ENCODE peak calls at places on chromosomes 16 and 17, in four cellular contexts. One of them, this sample, is unnamed.
A peak's percentile ranks its signal among the peaks of the same experiment; 100 is the strongest.

GRCh38 chr17:69764137-69764536 is 310.9 kb upstream of the KCNJ16 start:
- DNase-seq in H1: no peak
- DNase-seq in heart left ventricle: no peak
- DNase-seq in A549: no peak
- DNase-seq in this sample: no peak

GRCh38 chr17:19660219-19660870 is 11.8 kb downstream of the ALDH3A2 start:
- DNase-seq in heart left ventricle: no peak
- DNase-seq in A549: no peak
- DNase-seq in H1: no peak
- DNase-seq in this sample: no peak

GRCh38 chr17:67290994-67291362 is 46.0 kb upstream of the HELZ start:
- DNase-seq in A549: no peak
- DNase-seq in heart left ventricle: no peak
- DNase-seq in H1: no peak
- DNase-seq in this sample: no peak

GRCh38 chr17:31743767-31744166 is 115.3 kb downstream of the COPRS start:
- DNase-seq in A549: no peak
- DNase-seq in H1: no peak
- DNase-seq in heart left ventricle: no peak
- DNase-seq in this sample: no peak

GRCh38 chr16:28531777-28532744 is 6.7 kb downstream of the NUPR1 start:
- DNase-seq in A549: peak; percentile 66
- DNase-seq in heart left ventricle: peak; percentile 85
- DNase-seq in H1: no peak
- DNase-seq in this sample: peak; percentile 35

GRCh38 chr17:74723891-74724290 is 11.2 kb upstream of the CD300LF start:
- DNase-seq in A549: no peak
- DNase-seq in heart left ventricle: no peak
- DNase-seq in H1: no peak
- DNase-seq in this sample: no peak

GRCh38 chr17:35127751-35128514 is 6.5 kb downstream of the FNDC8 start:
- DNase-seq in H1: no peak
- DNase-seq in A549: no peak
- DNase-seq in heart left ventricle: no peak
- DNase-seq in this sample: no peak

GRCh38 chr16:68902376-68903345 is 59.3 kb downstream of the TANGO6 start:
- DNase-seq in heart left ventricle: no peak
- DNase-seq in A549: peak; percentile 68
- DNase-seq in H1: no peak
- DNase-seq in this sample: peak; percentile 55

GRCh38 chr16:30561212-30561816 is 3.1 kb upstream of the ZNF764 start:
- DNase-seq in H1: no peak
- DNase-seq in A549: no peak
- DNase-seq in heart left ventricle: peak; percentile 81
- DNase-seq in this sample: no peak

GRCh38 chr16:70598937-70599503 is 47.3 kb upstream of the IL34 start:
- DNase-seq in heart left ventricle: peak; percentile 21
- DNase-seq in A549: no peak
- DNase-seq in H1: no peak
- DNase-seq in this sample: no peak

GRCh38 chr17:50344712-50345380 is 1.1 kb upstream of the XYLT2 start:
- DNase-seq in H1: no peak
- DNase-seq in heart left ventricle: no peak
- DNase-seq in A549: no peak
- DNase-seq in this sample: no peak

GRCh38 chr17:68566145-68566738 is 34.9 kb downstream of the FAM20A start:
- DNase-seq in heart left ventricle: no peak
- DNase-seq in A549: no peak
- DNase-seq in H1: no peak
- DNase-seq in this sample: no peak

GRCh38 chr17:57645950-57646686 is 99.0 kb downstream of the CCDC182 start:
- DNase-seq in H1: no peak
- DNase-seq in heart left ventricle: no peak
- DNase-seq in A549: no peak
- DNase-seq in this sample: no peak

GRCh38 chr17:50196826-50197225 is 4.6 kb downstream of the COL1A1 start:
- DNase-seq in H1: no peak
- DNase-seq in heart left ventricle: no peak
- DNase-seq in A549: no peak
- DNase-seq in this sample: no peak

GRCh38 chr16:29009050-29009837 is 24.4 kb downstream of the LAT start:
- DNase-seq in A549: no peak
- DNase-seq in H1: no peak
- DNase-seq in heart left ventricle: no peak
- DNase-seq in this sample: no peak

GRCh38 chr17:8408371-8408770 is 10.7 kb upstream of the RNF222 start:
- DNase-seq in heart left ventricle: no peak
- DNase-seq in A549: peak; percentile 44
- DNase-seq in H1: no peak
- DNase-seq in this sample: no peak

GRCh38 chr17:52982331-52982730 is 823.8 kb upstream of the CA10 start:
- DNase-seq in H1: no peak
- DNase-seq in heart left ventricle: no peak
- DNase-seq in A549: no peak
- DNase-seq in this sample: no peak

GRCh38 chr16:84109598-84110325 is 7.0 kb downstream of the MBTPS1 start:
- DNase-seq in A549: no peak
- DNase-seq in heart left ventricle: no peak
- DNase-seq in H1: no peak
- DNase-seq in this sample: no peak

DNA sequence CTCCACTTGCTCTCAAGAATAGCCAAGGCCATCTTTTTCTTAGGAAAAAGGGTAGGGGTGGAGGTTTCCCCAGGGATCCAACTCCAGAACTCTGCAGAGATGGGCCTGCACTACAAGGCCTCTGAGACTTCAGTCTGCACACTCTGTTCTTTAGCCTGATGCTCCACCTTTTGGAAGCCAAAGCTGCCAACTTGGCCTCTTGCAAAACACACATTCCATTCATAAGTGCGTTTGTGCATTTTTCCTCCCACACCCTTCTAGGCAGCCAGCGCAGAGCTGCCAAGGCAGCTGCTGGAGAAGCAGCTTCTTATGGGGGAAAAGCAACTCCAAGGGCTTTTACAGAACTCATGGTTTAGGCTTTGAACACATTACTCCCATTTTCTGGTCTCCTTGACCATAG is 45.3 kb downstream of the REXO5 start:
- DNase-seq in H1: no peak
- DNase-seq in A549: peak; percentile 82
- DNase-seq in heart left ventricle: peak; percentile 78
- DNase-seq in this sample: no peak
- H3K4me1 ChIP-seq in H1: peaks cover 2% of the 10 kb centered on the region
- H3K4me1 ChIP-seq in A549: peaks cover 51% of the 10 kb centered on the region
- H3K4me1 ChIP-seq in heart left ventricle: peaks cover 29% of the 10 kb centered on the region
- H3K4me1 ChIP-seq in this sample: no peaks in the 10 kb centered on the region

GRCh38 chr17:29155235-29155965 is 24.8 kb downstream of the MYO18A start:
- DNase-seq in A549: peak; percentile 85
- DNase-seq in heart left ventricle: no peak
- DNase-seq in H1: no peak
- DNase-seq in this sample: no peak
- H3K4me1 ChIP-seq in A549: peaks cover 95% of the 10 kb centered on the region
- H3K4me1 ChIP-seq in heart left ventricle: peaks cover 42% of the 10 kb centered on the region
- H3K4me1 ChIP-seq in H1: peaks cover 6% of the 10 kb centered on the region
- H3K4me1 ChIP-seq in this sample: peaks cover 24% of the 10 kb centered on the region

GRCh38 chr16:53213542-53213941 is 158.8 kb downstream of the CHD9 start:
- DNase-seq in A549: no peak
- DNase-seq in H1: no peak
- DNase-seq in heart left ventricle: no peak
- DNase-seq in this sample: no peak

GRCh38 chr16:53212899-53213235 is 158.1 kb downstream of the CHD9 start:
- DNase-seq in A549: no peak
- DNase-seq in H1: no peak
- DNase-seq in heart left ventricle: no peak
- DNase-seq in this sample: no peak

GRCh38 chr16:53211253-53211652 is 156.5 kb downstream of the CHD9 start:
- DNase-seq in A549: no peak
- DNase-seq in heart left ventricle: no peak
- DNase-seq in H1: no peak
- DNase-seq in this sample: no peak

GRCh38 chr16:53209489-53209888 is 154.7 kb downstream of the CHD9 start:
- DNase-seq in heart left ventricle: no peak
- DNase-seq in H1: no peak
- DNase-seq in A549: no peak
- DNase-seq in this sample: no peak

GRCh38 chr16:53207810-53208752 is 153.3 kb downstream of the CHD9 start:
- DNase-seq in H1: peak; percentile 31
- DNase-seq in heart left ventricle: no peak
- DNase-seq in A549: peak; percentile 92
- DNase-seq in this sample: peak; percentile 80
- H3K4me1 ChIP-seq in H1: no peaks in the 10 kb centered on the region
- H3K4me1 ChIP-seq in heart left ventricle: peaks cover 12% of the 10 kb centered on the region
- H3K4me1 ChIP-seq in A549: peaks cover 36% of the 10 kb centered on the region
- H3K4me1 ChIP-seq in this sample: peaks cover 9% of the 10 kb centered on the region

DNA sequence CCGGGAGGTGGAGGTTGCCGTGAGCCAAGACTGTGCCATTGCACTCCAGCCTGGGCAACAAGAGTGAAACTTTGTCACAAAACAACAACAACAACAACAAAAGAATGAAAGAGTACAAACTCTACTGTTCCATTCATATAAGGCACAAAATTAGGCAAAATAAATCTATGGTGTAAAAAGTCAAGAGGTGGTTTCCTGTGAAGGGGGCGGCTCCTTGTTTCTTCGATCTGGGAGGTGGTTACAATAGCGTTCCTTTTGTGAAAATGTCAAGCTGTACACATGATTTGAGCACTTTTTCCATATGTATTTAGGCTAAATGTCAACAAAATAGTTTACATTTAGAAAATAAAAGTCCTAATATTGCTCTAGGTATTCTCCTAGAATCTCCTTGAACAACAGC is 6.9 kb downstream of the SIAH1 start:
- DNase-seq in A549: no peak
- DNase-seq in H1: no peak
- DNase-seq in heart left ventricle: no peak
- DNase-seq in this sample: no peak
- H3K4me1 ChIP-seq in A549: peaks cover 77% of the 10 kb centered on the region
- H3K4me1 ChIP-seq in H1: peaks cover 22% of the 10 kb centered on the region
- H3K4me1 ChIP-seq in heart left ventricle: peaks cover 54% of the 10 kb centered on the region
- H3K4me1 ChIP-seq in this sample: peaks cover 4% of the 10 kb centered on the region

GRCh38 chr17:17385502-17385901 is 82.3 kb downstream of the NT5M start:
- DNase-seq in heart left ventricle: peak; percentile 60
- DNase-seq in H1: no peak
- DNase-seq in A549: no peak
- DNase-seq in this sample: peak; percentile 8
- H3K4me1 ChIP-seq in heart left ventricle: no peaks in the 10 kb centered on the region
- H3K4me1 ChIP-seq in H1: no peaks in the 10 kb centered on the region
- H3K4me1 ChIP-seq in A549: no peaks in the 10 kb centered on the region
- H3K4me1 ChIP-seq in this sample: peaks cover 24% of the 10 kb centered on the region

GRCh38 chr16:15654591-15654990 is 4.5 kb downstream of the NDE1 start:
- DNase-seq in heart left ventricle: no peak
- DNase-seq in A549: no peak
- DNase-seq in H1: no peak
- DNase-seq in this sample: no peak
- H3K4me1 ChIP-seq in heart left ventricle: peaks cover 7% of the 10 kb centered on the region
- H3K4me1 ChIP-seq in A549: peaks cover 20% of the 10 kb centered on the region
- H3K4me1 ChIP-seq in H1: peaks cover under 1% of the 10 kb centered on the region
- H3K4me1 ChIP-seq in this sample: peaks cover 1% of the 10 kb centered on the region

This sample was measured in neuronal stem cell.